ENCODE peak calls at places on chromosomes 13 and 19, in four cellular contexts. T is sigmoid colon, W is astrocyte of the spinal cord, H is heart right ventricle. S is an unnamed sample.

GRCh38 chr19:10501971-10502523 is 1.1 kb downstream of the KEAP1 start:
- DNase-seq in T (peak; percentile 90), W (peak; percentile 35), H (peak; percentile 86), S (peak; percentile 26)

GRCh38 chr13:108419768-108420167 is 150.2 kb downstream of the TNFSF13B start:
- DNase-seq in T (no peak), W (no peak), H (no peak), S (no peak)

GRCh38 chr19:2171349-2172145 is 7.8 kb downstream of the DOT1L start:
- DNase-seq in T (no peak), W (no peak), H (peak; percentile 68), S (peak; percentile 54)

GRCh38 chr13:111344471-111345191 is 24.2 kb downstream of the TEX29 start:
- DNase-seq in T (no peak), W (peak; percentile 44), H (no peak), S (peak; percentile 71)

GRCh38 chr19:14378890-14379289 is 2.4 kb upstream of the ADGRE5 start:
- DNase-seq in T (no peak), W (no peak), H (no peak), S (no peak)

GRCh38 chr19:1599460-1599846 is 5.8 kb downstream of the UQCR11 start:
- DNase-seq in T (no peak), W (no peak), H (no peak), S (no peak)

GRCh38 chr19:46296722-46297431 is at the start of gene HIF3A:
- DNase-seq in T (peak; percentile 93), W (peak; percentile 58), H (peak; percentile 67), S (peak; percentile 80)

GRCh38 chr13:31038834-31039552 is 106.5 kb downstream of the TEX26 start:
- DNase-seq in T (no peak), W (peak; percentile 88), H (no peak), S (peak; percentile 74)

GRCh38 chr13:41064493-41064892 is 3.2 kb downstream of the WBP4 start:
- DNase-seq in T (no peak), W (peak; percentile 77), H (no peak), S (peak; percentile 85)

GRCh38 chr13:95676100-95676774 is 702 bp upstream of the DNAJC3 start:
- DNase-seq in T (no peak), W (peak; percentile 44), H (no peak), S (peak; percentile 59)

GRCh38 chr13:52846567-52847321 is 1.7 kb downstream of the PCDH8 start:
- DNase-seq in T (no peak), W (no peak), H (peak; percentile 62), S (peak; percentile 10)

GRCh38 chr13:72146816-72147215 is 279.8 kb upstream of the DACH1 start:
- DNase-seq in T (no peak), W (no peak), H (no peak), S (no peak)

GRCh38 chr19:35557539-35558399 is 5.7 kb downstream of the ATP4A start:
- DNase-seq in T (no peak), W (peak; percentile 46), H (peak; percentile 60), S (peak; percentile 50)

GRCh38 chr13:60329221-60329983 is 67.6 kb upstream of the TDRD3 start:
- DNase-seq in T (no peak), W (peak; percentile 19), H (no peak), S (peak; percentile 70)

GRCh38 chr13:26025196-26025595 is 26.6 kb downstream of the SHISA2 start:
- DNase-seq in T (no peak), W (no peak), H (no peak), S (no peak)

GRCh38 chr19:13621413-13621812 is 115.1 kb upstream of the CACNA1A start:
- DNase-seq in T (no peak), W (peak; percentile 95), H (no peak), S (peak; percentile 86)

GRCh38 chr13:101785858-101786257 is 333.4 kb downstream of the ITGBL1 start:
- DNase-seq in T (no peak), W (peak; percentile 41), H (peak; percentile 14), S (peak; percentile 76)

GRCh38 chr19:34503546-34504272 is 22.2 kb downstream of the WTIP start:
- DNase-seq in T (no peak), W (no peak), H (no peak), S (peak; percentile 25)

GRCh38 chr13:64332048-64332447 is 2898.1 kb downstream of the PCDH9 start:
- DNase-seq in T (no peak), W (peak; percentile 22), H (no peak), S (no peak)

GRCh38 chr19:43439183-43440063 is 24.7 kb downstream of the TEX101 start:
- DNase-seq in T (no peak), W (no peak), H (no peak), S (no peak)

GRCh38 chr19:11538232-11539036 is at the start of gene CNN1:
- DNase-seq in T (peak; percentile 98), W (peak; percentile 63), H (peak; percentile 52), S (peak; percentile 86)

GRCh38 chr19:48244289-48244688 is 11.4 kb downstream of the CARD8 start:
- DNase-seq in T (no peak), W (peak; percentile 4), H (no peak), S (peak; percentile 25)

GRCh38 chr13:60583911-60584753 is 187.1 kb downstream of the TDRD3 start:
- DNase-seq in T (no peak), W (peak; percentile 86), H (no peak), S (peak; percentile 93)

GRCh38 chr13:21785990-21786389 is 115.1 kb downstream of the FGF9 start:
- DNase-seq in T (no peak), W (no peak), H (no peak), S (no peak)

GRCh38 chr19:1510807-1511206 is 2.0 kb downstream of the ADAMTSL5 start:
- DNase-seq in T (no peak), W (no peak), H (no peak), S (no peak)

GRCh38 chr13:35140831-35141230 is 198.8 kb downstream of the NBEA start:
- DNase-seq in T (no peak), W (no peak), H (no peak), S (no peak)

GRCh38 chr19:30689474-30689873 is 317.3 kb downstream of the ZNF536 start:
- DNase-seq in T (peak; percentile 30), W (no peak), H (no peak), S (no peak)

GRCh38 chr19:44925114-44925891 is 10.9 kb downstream of the APOC1 start:
- DNase-seq in T (peak; percentile 92), W (peak; percentile 18), H (peak; percentile 82), S (peak; percentile 70)

GRCh38 chr13:112761701-112762689 is 72.2 kb downstream of the ATP11A start:
- DNase-seq in T (no peak), W (no peak), H (no peak), S (peak; percentile 25)

GRCh38 chr19:47111081-47111589 is 2.4 kb downstream of the ZC3H4 start:
- DNase-seq in T (peak; percentile 71), W (no peak), H (peak; percentile 29), S (peak; percentile 19)

GRCh38 chr13:45078003-45078402 is 42.3 kb upstream of the GTF2F2 start:
- DNase-seq in T (no peak), W (no peak), H (no peak), S (no peak)

GRCh38 chr13:57627663-57628062 is 3.9 kb upstream of the PCDH17 start:
- DNase-seq in T (no peak), W (peak; percentile 46), H (no peak), S (peak; percentile 52)

DNA sequence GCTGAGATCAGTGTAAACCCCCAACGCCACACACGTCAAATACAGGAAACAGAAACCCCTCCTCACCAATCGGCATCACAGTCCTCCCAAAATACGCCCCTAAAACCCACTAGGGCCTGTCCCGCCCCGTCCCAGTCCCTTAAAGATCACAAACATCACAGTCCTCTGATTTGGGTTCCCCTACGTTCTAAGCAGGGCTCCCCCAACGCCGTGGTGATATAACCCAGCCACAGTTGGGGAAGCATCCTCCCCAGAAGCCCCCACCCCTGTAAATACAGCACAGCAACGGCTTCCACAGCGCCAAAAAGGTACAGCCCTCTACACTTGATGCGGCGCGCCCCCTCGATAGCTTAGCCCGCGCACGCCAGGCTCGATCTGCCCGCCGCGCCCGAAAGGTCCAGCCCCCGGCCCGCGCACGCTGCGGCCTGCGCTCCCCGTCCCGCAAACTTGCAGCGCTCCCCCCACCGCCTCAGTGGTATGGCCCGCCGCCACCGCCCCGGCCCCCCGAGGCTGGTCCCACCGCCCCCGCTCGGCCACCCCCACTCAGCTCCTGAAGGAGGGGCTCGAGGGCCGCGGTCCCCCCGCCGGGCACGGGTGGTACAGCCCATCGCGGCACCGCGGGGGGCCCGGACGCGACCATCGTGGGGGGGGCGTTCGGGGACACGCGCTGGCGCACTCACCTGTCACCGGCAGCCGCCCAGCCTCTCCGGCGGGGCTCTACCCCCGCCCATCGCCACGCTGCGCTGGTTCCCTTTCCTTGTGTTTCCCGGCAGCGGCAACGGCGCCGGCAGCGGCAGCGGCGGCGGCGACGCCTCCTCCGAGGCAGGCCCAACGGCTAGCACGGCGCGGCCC is at the start of gene AKT2:
- DNase-seq in T (peak; percentile 85), W (peak; percentile 82), H (peak; percentile 71), S (peak; percentile 72)
- TF ChIP-seq CTCF in T (no peak), W (no peak), H (no peak), S (no peak)

GRCh38 chr19:18429717-18430416 is 8.1 kb downstream of the ISYNA1 start:
- DNase-seq in T (peak; percentile 70), W (no peak), H (peak; percentile 17), S (peak; percentile 52)
- H3K4me3 ChIP-seq in T (peak overlapping the region; percentile 51), W (no peak overlapping the region), H (peak overlapping the region; percentile 53), S (peak overlapping the region; percentile 56)

DNA sequence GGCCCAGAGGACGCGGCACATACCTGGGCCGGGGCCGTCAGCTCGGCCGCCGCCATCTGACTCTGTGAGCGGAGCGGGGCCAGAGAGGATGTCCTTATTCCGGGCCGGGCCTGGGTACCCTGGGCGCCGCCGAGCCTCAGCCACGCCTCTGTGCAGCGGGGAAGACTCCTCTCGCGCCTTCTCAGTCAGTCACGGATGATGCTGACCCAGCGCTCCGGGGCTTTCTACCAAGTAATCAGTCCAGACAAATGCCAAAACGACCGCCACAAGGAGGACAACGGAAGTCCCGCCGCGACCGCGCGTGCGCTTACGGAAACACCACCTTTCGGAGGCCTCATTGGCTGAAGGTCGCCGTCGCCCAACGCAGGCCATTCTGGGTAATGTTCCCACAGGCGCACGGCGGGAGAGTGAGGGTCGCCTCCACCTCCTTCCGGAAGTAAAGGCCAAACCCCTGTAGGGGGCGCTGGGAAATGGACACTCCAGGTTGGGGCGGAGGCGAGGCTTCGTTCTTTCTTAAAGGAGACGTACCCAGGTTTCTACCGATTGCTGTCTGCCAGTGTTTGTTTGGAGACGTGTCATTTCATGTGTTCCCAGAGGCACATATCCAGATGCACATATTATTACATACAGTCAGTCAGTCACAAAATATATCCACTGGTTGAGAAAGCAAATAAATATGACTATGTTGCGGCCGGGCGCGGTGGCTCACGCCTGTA is at the start of gene ZNF256:
- DNase-seq in T (peak; percentile 97), W (peak; percentile 96), H (peak; percentile 96), S (peak; percentile 97)
- TF ChIP-seq CTCF in T (peak; percentile 56), W (peak; percentile 50), H (peak; percentile 68), S (peak; percentile 71)

GRCh38 chr13:50916701-50917184 is 7.2 kb downstream of the RNASEH2B start:
- DNase-seq in T (no peak), W (no peak), H (no peak), S (peak; percentile 13)

GRCh38 chr13:50917572-50917971 is 8.0 kb downstream of the RNASEH2B start:
- DNase-seq in T (no peak), W (no peak), H (no peak), S (no peak)

GRCh38 chr13:50921706-50922105 is 12.1 kb downstream of the RNASEH2B start:
- DNase-seq in T (no peak), W (no peak), H (no peak), S (no peak)

GRCh38 chr13:50915562-50915961 is 6.0 kb downstream of the RNASEH2B start:
- DNase-seq in T (no peak), W (no peak), H (no peak), S (no peak)

DNA sequence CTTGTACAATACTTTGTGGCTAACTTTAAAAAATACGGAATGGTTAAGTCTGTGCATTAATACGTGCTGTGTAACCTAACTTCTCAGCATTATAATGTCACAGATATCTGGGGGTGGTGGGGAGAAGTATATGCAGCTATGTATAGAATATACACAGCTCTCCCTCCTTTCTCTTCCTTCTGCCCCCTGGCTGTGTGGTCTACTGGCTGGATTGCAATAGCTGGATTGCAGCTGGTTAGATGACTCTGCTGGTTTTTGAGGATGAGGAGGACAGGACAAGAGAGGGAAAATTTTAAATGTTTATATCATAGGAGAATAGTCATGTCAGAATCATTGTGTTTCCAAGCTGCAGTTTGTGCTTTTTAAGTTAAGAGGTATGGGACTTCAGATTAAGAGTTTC is 9.7 kb downstream of the RNASEH2B start:
- DNase-seq in T (no peak), W (no peak), H (no peak), S (no peak)
- H3K4me3 ChIP-seq in T (no peak overlapping the region), W (no peak overlapping the region), H (no peak overlapping the region), S (no peak overlapping the region)